ENCODE peak calls at places on chromosomes 2 and 18, in ten cellular contexts. W, L, P, V, K, Q, N, A, R and E are unnamed samples.

GRCh38 chr2:43051316-43051715 is 175.1 kb downstream of the ZFP36L2 start:
- DNase-seq in Q (peak; percentile 29), K (no peak), A (peak; percentile 90), V (no peak), N (no peak), L (no peak), W (no peak), P (no peak), R (no peak), E (no peak)

GRCh38 chr2:223779877-223780276 is 57.5 kb downstream of the AP1S3 start:
- DNase-seq in A (peak; percentile 50), V (peak; percentile 85), P (no peak), R (no peak), W (peak; percentile 41), Q (no peak), L (peak; percentile 52), K (no peak), N (no peak), E (no peak)

GRCh38 chr2:222750533-222750932 is 79.1 kb downstream of the MOGAT1 start:
- DNase-seq in V (no peak), N (no peak), L (no peak), A (no peak), K (no peak), W (no peak), Q (no peak), R (no peak), P (no peak), E (no peak)

GRCh38 chr18:36415606-36416005 is 118.1 kb downstream of the FHOD3 start:
- DNase-seq in P (no peak), W (no peak), Q (no peak), N (no peak), A (no peak), L (no peak), V (no peak), R (no peak), K (no peak), E (no peak)

GRCh38 chr2:96025107-96025492 is 9.6 kb downstream of the GPAT2 start:
- DNase-seq in Q (peak; percentile 48), W (no peak), P (no peak), V (no peak), R (peak; percentile 31), K (no peak), L (no peak), A (no peak), N (peak; percentile 26), E (no peak)

GRCh38 chr2:20353597-20353996 is 3.0 kb upstream of the PUM2 start:
- DNase-seq in P (no peak), Q (no peak), A (no peak), W (no peak), V (no peak), K (no peak), L (no peak), N (no peak), R (no peak), E (no peak)

GRCh38 chr2:66547113-66547512 is 112.2 kb downstream of the MEIS1 start:
- DNase-seq in N (no peak), L (no peak), Q (no peak), R (no peak), P (no peak), K (no peak), W (no peak), V (no peak), A (no peak), E (no peak)

GRCh38 chr18:77560334-77560970 is 310.8 kb downstream of the GALR1 start:
- DNase-seq in K (no peak), V (no peak), P (no peak), A (no peak), R (no peak), N (no peak), L (no peak), W (no peak), Q (no peak), E (no peak)

GRCh38 chr2:133885847-133886246 is 317.6 kb upstream of the NCKAP5 start:
- DNase-seq in W (peak; percentile 11), R (no peak), V (no peak), K (no peak), P (no peak), A (no peak), Q (no peak), N (no peak), L (no peak), E (no peak)

GRCh38 chr2:133887676-133888040 is 319.4 kb upstream of the NCKAP5 start:
- DNase-seq in P (no peak), W (no peak), V (no peak), K (no peak), A (no peak), R (no peak), Q (no peak), L (no peak), N (no peak), E (no peak)

GRCh38 chr2:133888107-133888506 is 319.8 kb upstream of the NCKAP5 start:
- DNase-seq in Q (no peak), R (no peak), L (no peak), V (no peak), A (no peak), K (no peak), P (no peak), W (no peak), N (no peak), E (no peak)

GRCh38 chr2:133886735-133887675 is 318.7 kb upstream of the NCKAP5 start:
- DNase-seq in Q (no peak), N (peak; percentile 75), A (peak; percentile 71), P (peak; percentile 68), V (peak; percentile 70), R (peak; percentile 70), K (peak; percentile 54), L (peak; percentile 86), W (peak; percentile 85), E (no peak)

DNA sequence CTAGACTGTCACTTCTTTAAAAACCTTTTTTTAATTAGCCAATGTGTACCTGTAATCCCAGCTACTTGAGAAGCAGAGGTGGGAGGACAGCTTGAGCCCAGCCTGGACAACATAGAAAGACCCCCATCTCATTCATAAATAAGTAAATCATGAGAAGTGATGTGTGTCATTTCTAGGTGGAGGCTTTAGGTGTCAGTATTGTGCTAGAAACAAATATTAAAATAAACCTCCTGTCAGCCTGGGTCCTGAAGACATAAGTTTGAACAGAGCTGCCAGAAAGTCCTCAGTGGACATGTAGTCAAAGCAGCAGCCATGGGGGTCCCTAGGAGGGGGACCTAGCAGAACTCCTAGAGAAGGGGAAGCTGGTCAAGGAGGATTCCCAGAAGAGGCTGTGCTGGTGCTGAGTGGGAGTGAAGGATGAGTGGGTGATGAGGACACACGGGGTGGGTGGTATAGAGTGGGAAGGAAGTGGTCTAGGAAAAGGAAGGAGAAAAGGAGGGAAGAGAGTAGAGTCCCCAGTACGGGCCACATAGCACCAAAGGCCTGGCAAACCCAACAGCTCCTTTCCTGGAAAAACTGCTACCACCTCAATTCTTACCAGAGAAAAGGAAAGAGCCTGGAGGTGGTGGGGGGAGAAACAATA is 316.6 kb upstream of the NCKAP5 start:
- DNase-seq in Q (no peak), R (no peak), A (no peak), W (no peak), P (no peak), V (peak; percentile 33), L (no peak), K (no peak), N (no peak), E (no peak)
- TF ChIP-seq CTCF in Q (no peak), R (peak; percentile 54), A (peak; percentile 34), W (peak; percentile 24), P (peak; percentile 46), V (peak; percentile 48), L (peak; percentile 34), K (no peak), N (no peak), E (no peak)

GRCh38 chr2:84996909-84997308 is 25.9 kb downstream of the KCMF1 start:
- DNase-seq in A (no peak), V (no peak), Q (no peak), W (no peak), K (no peak), L (no peak), N (no peak), P (no peak), R (no peak), E (no peak)
- H3K9me3 ChIP-seq in A (no peaks in the 10 kb centered on the region), V (no peaks in the 10 kb centered on the region), Q (no peaks in the 10 kb centered on the region), W (no peaks in the 10 kb centered on the region), K (no peaks in the 10 kb centered on the region), L (no peaks in the 10 kb centered on the region), N (no peaks in the 10 kb centered on the region), P (no peaks in the 10 kb centered on the region), R (no peaks in the 10 kb centered on the region), E (no peaks in the 10 kb centered on the region)

GRCh38 chr2:161243312-161243711 is 64.9 kb upstream of the PSMD14 start:
- DNase-seq in Q (no peak), P (no peak), V (no peak), A (no peak), N (no peak), L (peak; percentile 31), K (no peak), W (no peak), R (no peak), E (no peak)

GRCh38 chr2:161238559-161239415 is 69.4 kb upstream of the PSMD14 start:
- DNase-seq in N (peak; percentile 89), K (peak; percentile 48), Q (peak; percentile 74), P (peak; percentile 51), L (peak; percentile 88), W (peak; percentile 85), R (peak; percentile 69), V (peak; percentile 79), A (peak; percentile 8), E (no peak)

GRCh38 chr2:161239416-161240109 is 68.7 kb upstream of the PSMD14 start:
- DNase-seq in A (no peak), L (peak; percentile 93), V (no peak), R (peak; percentile 16), W (no peak), P (no peak), Q (no peak), N (peak; percentile 72), K (no peak), E (no peak)

GRCh38 chr2:161243873-161244272 is 64.4 kb upstream of the PSMD14 start:
- DNase-seq in N (no peak), A (no peak), W (no peak), P (no peak), V (no peak), Q (no peak), K (no peak), R (no peak), L (no peak), E (no peak)

DNA sequence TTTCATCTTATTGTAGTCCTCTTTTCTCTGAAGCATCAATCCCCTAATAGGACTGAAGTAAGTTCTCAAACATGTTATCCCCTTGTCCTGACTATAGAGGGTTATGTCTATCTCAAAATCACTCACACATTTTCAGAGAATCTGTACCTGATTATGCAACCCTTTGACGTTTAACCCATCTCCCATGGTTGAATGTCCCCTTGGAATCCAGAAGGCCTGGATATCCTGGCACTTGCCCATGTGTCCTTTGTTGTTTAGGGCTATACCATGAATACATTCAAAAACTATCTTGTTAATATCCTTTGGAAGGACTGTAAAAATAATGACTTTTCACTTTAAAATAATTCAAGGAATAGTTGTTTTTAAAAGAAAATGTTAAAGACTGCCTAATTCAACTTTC is 66.3 kb upstream of the PSMD14 start:
- DNase-seq in P (no peak), V (no peak), Q (no peak), W (no peak), R (no peak), L (no peak), N (no peak), K (no peak), A (no peak), E (no peak)
- TF ChIP-seq CTCF in P (no peak), V (no peak), Q (no peak), W (no peak), R (no peak), L (no peak), N (no peak), K (no peak), A (no peak), E (no peak)

GRCh38 chr2:118521960-118522359 is 325.5 kb downstream of the EN1 start:
- DNase-seq in Q (no peak), K (no peak), P (no peak), R (no peak), A (no peak), L (no peak), V (no peak), W (no peak), N (no peak), E (no peak)

GRCh38 chr2:118524911-118525310 is 322.5 kb downstream of the EN1 start:
- DNase-seq in N (no peak), R (no peak), L (no peak), P (no peak), Q (no peak), A (no peak), V (no peak), W (no peak), K (no peak), E (no peak)

GRCh38 chr2:118521272-118521671 is 326.2 kb downstream of the EN1 start:
- DNase-seq in N (no peak), Q (no peak), L (no peak), K (no peak), R (no peak), V (no peak), A (no peak), P (no peak), W (no peak), E (no peak)

GRCh38 chr2:118527571-118527970 is 319.9 kb downstream of the EN1 start:
- DNase-seq in V (no peak), N (no peak), Q (no peak), R (no peak), L (no peak), K (no peak), A (no peak), P (no peak), W (no peak), E (no peak)

GRCh38 chr2:118523761-118524160 is 323.7 kb downstream of the EN1 start:
- DNase-seq in Q (no peak), L (no peak), N (no peak), P (no peak), W (no peak), A (no peak), V (no peak), K (no peak), R (no peak), E (no peak)
- H3K9me3 ChIP-seq in Q (peaks cover 12% of the 10 kb centered on the region), L (peaks cover 4% of the 10 kb centered on the region), N (peaks cover 15% of the 10 kb centered on the region), P (no peaks in the 10 kb centered on the region), W (peaks cover 6% of the 10 kb centered on the region), A (peaks cover 21% of the 10 kb centered on the region), V (peaks cover 7% of the 10 kb centered on the region), K (peaks cover 12% of the 10 kb centered on the region), R (peaks cover 39% of the 10 kb centered on the region), E (peaks cover 11% of the 10 kb centered on the region)